ENCODE peak calls at places on chromosomes 16 and 17, in nine cellular contexts. F, T, I, G, S, M, O, U and A are unnamed samples.
A peak's percentile ranks its signal among the peaks of the same experiment; 100 is the strongest.

GRCh38 chr17:73247728-73248127 is 14.0 kb downstream of the CPSF4L start:
- DNase-seq in T (no peak), O (no peak), I (no peak), G (no peak), F (no peak), U (no peak), M (no peak), S (no peak), A (no peak)

GRCh38 chr16:81767987-81768592 is 11.0 kb upstream of the PLCG2 start:
- DNase-seq in M (no peak), I (peak; percentile 92), S (no peak), U (no peak), F (no peak), T (no peak), O (no peak), G (no peak), A (no peak)

GRCh38 chr16:66275795-66276428 is 90.6 kb upstream of the CDH5 start:
- DNase-seq in S (no peak), M (no peak), I (peak; percentile 80), U (peak; percentile 28), T (no peak), G (peak; percentile 23), F (peak; percentile 32), O (peak; percentile 92), A (peak; percentile 83)

GRCh38 chr16:12257926-12258561 is 281.5 kb downstream of the SNX29 start:
- DNase-seq in T (no peak), F (no peak), I (peak; percentile 12), S (no peak), M (no peak), O (no peak), G (peak; percentile 85), U (no peak), A (no peak)

GRCh38 chr16:68642436-68643064 is 2.6 kb upstream of the CDH3 start:
- DNase-seq in I (no peak), O (peak; percentile 19), M (no peak), T (no peak), S (peak; percentile 42), F (no peak), U (no peak), G (no peak), A (peak; percentile 53)

GRCh38 chr16:15966420-15967222 is 17.2 kb downstream of the ABCC1 start:
- DNase-seq in S (no peak), F (peak; percentile 75), G (no peak), U (no peak), M (no peak), T (no peak), O (peak; percentile 42), I (peak; percentile 92), A (no peak)

GRCh38 chr17:1162116-1162855 is 17.5 kb downstream of the ABR start:
- DNase-seq in O (no peak), T (no peak), U (no peak), M (no peak), S (no peak), G (no peak), I (no peak), F (no peak), A (no peak)

GRCh38 chr16:80804451-80805383 is at the start of gene CDYL2:
- DNase-seq in I (peak; percentile 57), F (no peak), G (peak; percentile 53), O (no peak), T (no peak), S (no peak), M (peak; percentile 17), U (no peak), A (peak; percentile 11)

GRCh38 chr16:13823501-13823900 is 96.5 kb upstream of the ERCC4 start:
- DNase-seq in T (no peak), M (no peak), F (no peak), S (no peak), O (no peak), G (no peak), U (no peak), I (no peak), A (no peak)

GRCh38 chr16:79437764-79438728 is 162.5 kb downstream of the MAF start:
- DNase-seq in O (peak; percentile 4), M (no peak), T (no peak), I (no peak), G (no peak), F (no peak), U (no peak), S (peak; percentile 37), A (no peak)

GRCh38 chr16:27692576-27692975 is 142.6 kb downstream of the KATNIP start:
- DNase-seq in F (no peak), G (no peak), T (no peak), M (no peak), U (no peak), O (no peak), I (no peak), S (no peak), A (no peak)

GRCh38 chr16:66881014-66881417 is 701 bp downstream of the PDP2 start:
- DNase-seq in G (peak; percentile 33), U (no peak), F (no peak), S (no peak), T (no peak), I (no peak), M (no peak), O (no peak), A (no peak)

GRCh38 chr16:1143761-1144450 is 9.0 kb upstream of the CACNA1H start:
- DNase-seq in F (no peak), I (no peak), O (no peak), U (no peak), T (no peak), M (no peak), S (no peak), G (no peak), A (no peak)

GRCh38 chr17:76252040-76252954 is 12.0 kb upstream of the RNF157 start:
- DNase-seq in M (no peak), I (peak; percentile 100), T (peak; percentile 72), U (peak; percentile 84), F (peak; percentile 81), O (peak; percentile 70), G (peak; percentile 41), S (no peak), A (no peak)

GRCh38 chr16:15925631-15926030 is 23.8 kb upstream of the ABCC1 start:
- DNase-seq in S (no peak), U (no peak), F (no peak), G (no peak), M (no peak), T (no peak), I (no peak), O (no peak), A (no peak)

GRCh38 chr16:86458457-86458777 is 51.9 kb upstream of the FOXF1 start:
- DNase-seq in I (no peak), T (no peak), M (no peak), S (no peak), F (no peak), U (no peak), G (no peak), O (no peak), A (no peak)
- TF ChIP-seq CTCF in I (no peak), T (no peak), M (no peak), S (no peak), F (no peak), U (no peak), G (no peak), O (no peak), A (no peak)

DNA sequence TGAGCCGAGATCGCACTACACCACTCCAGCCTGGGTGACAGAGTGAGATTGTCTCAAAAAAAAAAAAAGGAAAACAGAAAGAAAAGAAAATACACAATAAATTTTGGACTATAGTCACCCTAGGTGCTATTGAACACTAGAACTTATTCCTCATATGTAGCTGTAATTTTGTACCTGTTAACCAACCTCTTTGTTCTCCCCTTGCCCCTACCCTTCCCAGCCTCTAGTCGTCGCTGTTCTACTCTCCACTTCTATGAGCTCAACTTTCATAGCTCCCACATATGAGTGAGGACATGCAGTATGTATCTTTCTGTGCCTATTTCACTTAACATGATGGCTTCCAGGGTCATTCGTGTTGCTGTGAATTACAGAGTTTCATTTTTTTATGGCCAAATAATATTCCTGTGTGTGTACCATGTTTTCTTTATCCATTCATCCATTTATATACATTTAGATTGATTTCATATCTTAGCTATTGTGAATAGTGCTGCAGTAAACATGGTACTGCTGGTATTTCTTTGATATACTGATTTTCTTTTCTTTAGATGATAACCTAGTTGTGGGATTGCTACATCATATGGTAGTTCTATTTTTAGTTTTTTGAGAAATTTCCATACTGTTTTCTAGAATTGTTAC is 28.3 kb downstream of the VPS35L start:
- DNase-seq in M (no peak), U (peak; percentile 47), O (peak; percentile 47), F (no peak), I (peak; percentile 58), S (no peak), G (peak; percentile 39), T (no peak), A (peak; percentile 71)
- H3K27ac ChIP-seq in M (no peak overlapping the region), U (no peak overlapping the region), O (no peak overlapping the region), F (no peak overlapping the region), I (no peak overlapping the region), S (no peak overlapping the region), G (no peak overlapping the region), T (no peak overlapping the region), A (no peak overlapping the region)

DNA sequence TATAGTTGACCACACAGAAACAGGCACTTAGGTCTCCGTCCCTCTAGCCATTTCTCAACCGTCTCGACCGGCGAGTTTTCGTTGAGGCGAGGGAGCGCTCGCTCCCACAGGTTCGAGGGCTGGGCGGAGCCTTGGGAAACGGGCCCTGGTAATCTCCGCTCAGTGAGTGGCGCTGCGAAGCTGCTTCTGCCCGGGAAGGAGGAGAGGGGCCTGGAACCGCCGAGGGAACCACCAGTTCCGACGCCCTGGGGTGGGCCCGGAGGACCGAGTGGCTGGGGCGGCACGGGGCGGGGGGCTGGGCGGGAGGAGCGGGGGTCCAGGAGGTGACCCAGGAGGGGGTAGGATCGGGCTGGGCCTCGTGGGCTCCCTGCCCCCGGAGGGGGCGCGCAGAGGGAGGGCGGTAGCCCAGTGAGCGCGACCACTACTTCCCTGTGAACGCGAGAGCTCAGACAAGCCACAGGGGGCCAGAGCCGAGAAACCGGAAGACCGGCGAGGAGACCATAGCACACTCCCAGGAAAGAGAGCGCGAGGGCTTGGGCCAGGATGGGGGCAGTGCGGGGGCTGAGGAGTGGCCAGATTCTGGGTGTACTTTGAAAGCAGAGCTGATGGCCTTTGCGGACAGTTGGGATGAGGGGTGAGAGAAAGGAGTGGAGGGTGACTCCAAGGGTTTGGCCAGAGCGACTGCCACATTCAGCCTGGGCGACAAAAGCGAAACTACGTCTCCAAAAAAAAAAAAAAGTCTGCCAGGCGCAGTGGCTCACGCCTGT is 29.9 kb upstream of the ARL4D start:
- DNase-seq in I (peak; percentile 38), F (no peak), T (no peak), G (peak; percentile 39), M (peak; percentile 47), U (peak; percentile 88), O (peak; percentile 75), S (peak; percentile 85), A (peak; percentile 72)
- TF ChIP-seq CTCF in I (no peak), F (peak; percentile 4), T (no peak), G (no peak), M (no peak), U (no peak), O (peak; percentile 30), S (no peak), A (peak; percentile 22)

DNA sequence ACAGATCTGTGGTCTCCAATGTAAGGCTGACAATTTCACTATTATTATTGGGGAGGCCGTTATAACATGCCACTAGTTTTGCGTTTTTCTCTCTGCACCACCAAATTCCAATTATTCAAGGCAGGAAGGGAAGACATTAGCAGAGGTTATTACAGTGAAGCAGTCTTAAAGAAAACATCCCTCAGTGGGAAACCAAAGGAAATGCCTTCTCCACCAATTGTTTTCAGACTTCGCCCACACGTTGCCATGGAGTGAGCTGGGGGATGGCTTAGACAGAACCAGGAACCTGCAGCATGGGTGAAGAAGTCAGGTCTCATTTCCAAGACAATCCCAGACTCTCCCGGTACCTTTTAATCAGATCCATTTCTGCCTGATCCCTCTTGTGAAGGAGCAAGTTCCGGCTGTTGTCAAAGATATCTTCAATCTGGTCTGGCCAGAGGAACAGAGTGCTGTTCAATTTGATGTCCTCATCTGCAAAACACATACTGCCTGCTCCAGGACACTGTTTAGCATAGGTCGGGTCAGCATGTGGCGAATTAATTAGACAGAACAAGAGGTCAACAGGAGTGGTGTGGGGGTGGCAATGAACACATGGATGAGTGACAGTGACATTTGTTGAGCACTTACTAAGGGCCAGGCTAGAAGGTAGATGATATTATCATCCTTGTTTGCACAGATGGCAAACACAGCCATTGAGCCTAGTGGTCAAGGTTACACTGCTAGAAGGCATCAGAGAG is 46.4 kb downstream of the DNAH3 start:
- DNase-seq in S (no peak), F (no peak), I (no peak), O (peak; percentile 76), M (no peak), U (no peak), G (no peak), T (no peak), A (peak; percentile 85)
- H3K27ac ChIP-seq in S (no peak overlapping the region), F (no peak overlapping the region), I (no peak overlapping the region), O (peak overlapping the region; percentile 36), M (no peak overlapping the region), U (no peak overlapping the region), G (no peak overlapping the region), T (no peak overlapping the region), A (no peak overlapping the region)